ENCODE peak calls at places on chromosomes 1 and 21, in six cellular contexts. V is heart right ventricle, K is B cell, E is IMR-90, W is chondrocyte, M is heart left ventricle. H is an unnamed sample.

GRCh38 chr1:161244888-161245287 is 6.9 kb upstream of the NR1I3 start:
- DNase-seq in V (no peak), K (no peak), E (no peak), W (no peak), M (no peak), H (no peak)

GRCh38 chr1:33298623-33299277 is 22.1 kb downstream of the A3GALT2 start:
- DNase-seq in V (peak; percentile 72), K (peak; percentile 63), E (peak; percentile 52), W (no peak), M (peak; percentile 78), H (peak; percentile 88)

GRCh38 chr1:109208431-109208830 is 5.3 kb upstream of the SARS1 start:
- DNase-seq in V (no peak), K (no peak), E (no peak), W (no peak), M (no peak), H (no peak)

GRCh38 chr1:243903904-243904303 is 53.9 kb upstream of the AKT3 start:
- DNase-seq in V (no peak), K (no peak), E (peak; percentile 44), W (no peak), M (no peak), H (no peak)

GRCh38 chr1:209692745-209693504 is 11.7 kb upstream of the HSD11B1 start:
- DNase-seq in V (peak; percentile 86), K (peak; percentile 72), E (peak; percentile 83), W (no peak), M (peak; percentile 85), H (peak; percentile 61)

GRCh38 chr1:180643693-180644092 is 11.9 kb downstream of the XPR1 start:
- DNase-seq in V (peak; percentile 56), K (no peak), E (peak; percentile 19), W (no peak), M (peak; percentile 38), H (no peak)

GRCh38 chr1:183580281-183580682 is 10.0 kb downstream of the NCF2 start:
- DNase-seq in V (peak; percentile 30), K (peak; percentile 78), E (no peak), W (no peak), M (peak; percentile 55), H (peak; percentile 47)

GRCh38 chr21:33976082-33976979 is 60.7 kb upstream of the ATP5PO start:
- DNase-seq in V (peak; percentile 34), K (peak; percentile 29), E (peak; percentile 94), W (no peak), M (peak; percentile 63), H (peak; percentile 71)

GRCh38 chr1:225814381-225814780 is 4.5 kb downstream of the EPHX1 start:
- DNase-seq in V (no peak), K (no peak), E (no peak), W (no peak), M (peak; percentile 65), H (no peak)

GRCh38 chr1:202162049-202162417 is 1.6 kb upstream of the PTPN7 start:
- DNase-seq in V (no peak), K (peak; percentile 55), E (no peak), W (no peak), M (no peak), H (peak; percentile 76)

GRCh38 chr21:41593051-41593783 is 85.3 kb upstream of the TMPRSS2 start:
- DNase-seq in V (no peak), K (no peak), E (no peak), W (no peak), M (no peak), H (no peak)

GRCh38 chr21:42624095-42624830 is 29.2 kb upstream of the PDE9A start:
- DNase-seq in V (no peak), K (no peak), E (no peak), W (no peak), M (no peak), H (no peak)

GRCh38 chr1:28775121-28775942 is 36.6 kb upstream of the OPRD1 start:
- DNase-seq in V (peak; percentile 77), K (peak; percentile 76), E (peak; percentile 36), W (peak; percentile 85), M (peak; percentile 85), H (peak; percentile 86)

GRCh38 chr21:41658321-41658720 is 108.5 kb downstream of the RIPK4 start:
- DNase-seq in V (no peak), K (no peak), E (no peak), W (peak; percentile 46), M (no peak), H (no peak)

GRCh38 chr1:67144696-67145095 is 9.9 kb upstream of the C1orf141 start:
- DNase-seq in V (no peak), K (no peak), E (no peak), W (no peak), M (no peak), H (peak; percentile 40)

GRCh38 chr1:231534703-231535159 is 6.3 kb downstream of the TSNAX start:
- DNase-seq in V (no peak), K (no peak), E (no peak), W (no peak), M (no peak), H (no peak)

GRCh38 chr1:200795151-200795550 is 56.5 kb downstream of the CAMSAP2 start:
- DNase-seq in V (no peak), K (no peak), E (peak; percentile 74), W (no peak), M (no peak), H (no peak)

GRCh38 chr1:75334876-75335275 is 200.7 kb downstream of the LHX8 start:
- DNase-seq in V (no peak), K (no peak), E (no peak), W (no peak), M (no peak), H (no peak)

GRCh38 chr21:44950016-44950326 is 10.1 kb downstream of the SLX9 start:
- DNase-seq in V (no peak), K (no peak), E (no peak), W (no peak), M (no peak), H (no peak)

GRCh38 chr1:243582321-243582720 is 267.7 kb downstream of the AKT3 start:
- DNase-seq in V (no peak), K (no peak), E (peak; percentile 76), W (no peak), M (no peak), H (no peak)

GRCh38 chr1:163056832-163057231 is 12.3 kb upstream of the RGS4 start:
- DNase-seq in V (no peak), K (no peak), E (peak; percentile 69), W (no peak), M (no peak), H (no peak)

GRCh38 chr1:230012742-230013141 is 54.3 kb upstream of the GALNT2 start:
- DNase-seq in V (no peak), K (no peak), E (no peak), W (no peak), M (no peak), H (no peak)

GRCh38 chr1:12014141-12014981 is 4.9 kb upstream of the MIIP start:
- DNase-seq in V (no peak), K (no peak), E (peak; percentile 42), W (no peak), M (no peak), H (no peak)
- TF ChIP-seq CTCF in V (no peak), K (no peak), E (no peak), W (peak; percentile 17), M (no peak), H (no peak)

GRCh38 chr1:116933586-116934515 is 24.1 kb downstream of the PTGFRN start:
- DNase-seq in V (no peak), K (no peak), E (no peak), W (no peak), M (no peak), H (no peak)

GRCh38 chr1:116931016-116931918 is 21.6 kb downstream of the PTGFRN start:
- DNase-seq in V (no peak), K (no peak), E (no peak), W (no peak), M (no peak), H (no peak)

GRCh38 chr1:116929961-116930592 is 20.4 kb downstream of the PTGFRN start:
- DNase-seq in V (no peak), K (no peak), E (no peak), W (no peak), M (no peak), H (no peak)

GRCh38 chr1:116934586-116935207 is 25.0 kb downstream of the PTGFRN start:
- DNase-seq in V (no peak), K (no peak), E (no peak), W (no peak), M (no peak), H (no peak)
- TF ChIP-seq CTCF in V (peak; percentile 14), K (no peak), E (no peak), W (peak; percentile 58), M (peak; percentile 18), H (peak; percentile 16)

GRCh38 chr1:216193839-216194443 is 229.3 kb downstream of the USH2A start:
- DNase-seq in V (no peak), K (no peak), E (no peak), W (no peak), M (no peak), H (no peak)
- TF ChIP-seq CTCF in V (no peak), K (no peak), E (peak; percentile 25), W (peak; percentile 49), M (no peak), H (no peak)

GRCh38 chr1:44238651-44239050 is 25.4 kb downstream of the DMAP1 start:
- DNase-seq in V (no peak), K (no peak), E (no peak), W (no peak), M (no peak), H (no peak)

GRCh38 chr1:44239961-44240371 is 26.7 kb downstream of the DMAP1 start:
- DNase-seq in V (peak; percentile 43), K (no peak), E (no peak), W (no peak), M (peak; percentile 74), H (no peak)

GRCh38 chr1:44236873-44237272 is 23.6 kb downstream of the DMAP1 start:
- DNase-seq in V (no peak), K (no peak), E (no peak), W (no peak), M (no peak), H (no peak)

GRCh38 chr1:44239337-44239960 is 26.2 kb downstream of the DMAP1 start:
- DNase-seq in V (peak; percentile 31), K (no peak), E (peak; percentile 34), W (no peak), M (peak; percentile 63), H (no peak)

GRCh38 chr1:44237721-44238457 is 24.6 kb downstream of the DMAP1 start:
- DNase-seq in V (no peak), K (peak; percentile 60), E (peak; percentile 25), W (no peak), M (no peak), H (peak; percentile 87)
- TF ChIP-seq CTCF in V (peak; percentile 26), K (peak; percentile 65), E (peak; percentile 58), W (peak; percentile 63), M (peak; percentile 39), H (peak; percentile 69)

H was measured in GM13976.